ENCODE peak calls at places on chromosomes 13 and 19, in ten cellular contexts. E is suprapubic skin; Z is activated effector memory CD4-positive, alpha-beta T cell treated with anti-CD3 and anti-CD28 coated beads, Interleukin-2, amount 50 U/mL, for 16 hours; Q is CD4-positive, CD25-positive, alpha-beta regulatory T cell; D is HS-27A; G is HFFc6; B is stimulated activated CD8-positive, alpha-beta memory T cell treated with anti-CD3 and anti-CD28 coated beads, Interleukin-15, amount 100 ng/mL, for 4 hours; O is fibroblast of villous mesenchyme; N is activated naive CD8-positive, alpha-beta T cell treated with anti-CD3 and anti-CD28 coated beads, Interleukin-2, amount 10 ng/mL, durations not matched to agents 7 days and 5 days; H is T-helper 1 cell. K is an unnamed sample.

GRCh38 chr19:8403820-8404109 is 9.3 kb upstream of the MARCHF2 start:
- DNase-seq in E (no peak), Z (no peak), Q (no peak), D (no peak), G (no peak), B (no peak), O (no peak), N (no peak), H (no peak), K (no peak)

GRCh38 chr19:52722062-52723005 is 12.5 kb downstream of the ZNF611 start:
- DNase-seq in E (no peak), Z (no peak), Q (no peak), D (peak), G (peak), B (no peak), O (peak), N (no peak), H (no peak), K (no peak)

GRCh38 chr19:58571575-58571947 is 1.6 kb downstream of the MZF1 start:
- DNase-seq in E (peak), Z (no peak), Q (no peak), D (no peak), G (no peak), B (no peak), O (no peak), N (no peak), H (no peak), K (no peak)

GRCh38 chr13:19685034-19685433 is 51.6 kb downstream of the MPHOSPH8 start:
- DNase-seq in E (no peak), Z (no peak), Q (no peak), D (no peak), G (no peak), B (no peak), O (no peak), N (no peak), H (no peak), K (no peak)

GRCh38 chr19:2827840-2828489 is 8.3 kb downstream of the ZNF554 start:
- DNase-seq in E (no peak), Z (no peak), Q (no peak), D (no peak), G (no peak), B (no peak), O (no peak), N (no peak), H (no peak), K (no peak)

GRCh38 chr13:25292301-25292700 is 5.0 kb upstream of the MTMR6 start:
- DNase-seq in E (no peak), Z (no peak), Q (no peak), D (no peak), G (no peak), B (no peak), O (no peak), N (no peak), H (no peak), K (no peak)

GRCh38 chr13:90622547-90622946 is 724.9 kb upstream of the MIR17HG start:
- DNase-seq in E (no peak), Z (no peak), Q (no peak), D (no peak), G (peak), B (no peak), O (peak), N (no peak), H (no peak), K (no peak)

GRCh38 chr19:47699360-47699917 is 13.8 kb upstream of the EHD2 start:
- DNase-seq in E (no peak), Z (peak), Q (peak), D (no peak), G (no peak), B (no peak), O (peak), N (peak), H (no peak), K (peak)

GRCh38 chr13:19845758-19846157 is 17.7 kb downstream of the ZMYM5 start:
- DNase-seq in E (no peak), Z (no peak), Q (no peak), D (no peak), G (peak), B (no peak), O (peak), N (no peak), H (no peak), K (no peak)

GRCh38 chr19:51124729-51125128 is at the start of gene SIGLEC9:
- DNase-seq in E (peak), Z (peak), Q (no peak), D (no peak), G (no peak), B (no peak), O (no peak), N (peak), H (no peak), K (no peak)

GRCh38 chr19:40507892-40508291 is 41.1 kb downstream of the SPTBN4 start:
- DNase-seq in E (no peak), Z (no peak), Q (no peak), D (no peak), G (no peak), B (no peak), O (no peak), N (no peak), H (no peak), K (no peak)

GRCh38 chr13:73939071-73939380 is 195.2 kb downstream of the KLF12 start:
- DNase-seq in E (no peak), Z (no peak), Q (no peak), D (no peak), G (no peak), B (no peak), O (no peak), N (no peak), H (no peak), K (no peak)

GRCh38 chr13:30216111-30216510 is 91.2 kb downstream of the KATNAL1 start:
- DNase-seq in E (no peak), Z (no peak), Q (no peak), D (no peak), G (no peak), B (no peak), O (no peak), N (no peak), H (no peak), K (no peak)

GRCh38 chr13:108195146-108195545 is 20.2 kb downstream of the LIG4 start:
- DNase-seq in E (no peak), Z (no peak), Q (no peak), D (no peak), G (no peak), B (no peak), O (no peak), N (no peak), H (no peak), K (no peak)

GRCh38 chr13:98892821-98893220 is 85.0 kb downstream of the DOCK9 start:
- DNase-seq in E (no peak), Z (no peak), Q (no peak), D (no peak), G (no peak), B (no peak), O (no peak), N (no peak), H (no peak), K (peak)

GRCh38 chr13:74465279-74465678 is 331.1 kb upstream of the KLF12 start:
- DNase-seq in E (no peak), Z (no peak), Q (no peak), D (no peak), G (no peak), B (no peak), O (no peak), N (no peak), H (no peak), K (no peak)

GRCh38 chr19:54333586-54334298 is 5.2 kb downstream of the LILRA4 start:
- DNase-seq in E (no peak), Z (no peak), Q (no peak), D (no peak), G (no peak), B (no peak), O (no peak), N (peak), H (no peak), K (no peak)

GRCh38 chr13:22561581-22561980 is 619.2 kb upstream of the SGCG start:
- DNase-seq in E (no peak), Z (no peak), Q (no peak), D (no peak), G (no peak), B (no peak), O (no peak), N (no peak), H (no peak), K (no peak)

GRCh38 chr19:40270362-40271089 is 14.6 kb downstream of the AKT2 start:
- DNase-seq in E (no peak), Z (no peak), Q (no peak), D (no peak), G (no peak), B (no peak), O (no peak), N (no peak), H (no peak), K (no peak)

K was measured in germinal center.